ENCODE peak calls at places on chromosomes 7 and 10, in seven cellular contexts. One of them, this sample, is unnamed.

GRCh38 chr10:30828680-30829079 is 199.1 kb upstream of the LYZL2 start:
- DNase-seq in A549: no peak
- DNase-seq in AG09309: no peak
- DNase-seq in AG04450: no peak
- DNase-seq in fibroblast of lung: peak; percentile 64
- DNase-seq in colonic mucosa: no peak
- DNase-seq in fibroblast of mammary gland: no peak
- DNase-seq in this sample: no peak

GRCh38 chr7:105228555-105228954 is 160.2 kb downstream of the SRPK2 start:
- DNase-seq in A549: no peak
- DNase-seq in AG09309: no peak
- DNase-seq in AG04450: no peak
- DNase-seq in fibroblast of lung: no peak
- DNase-seq in colonic mucosa: no peak
- DNase-seq in fibroblast of mammary gland: no peak
- DNase-seq in this sample: no peak

GRCh38 chr7:27784399-27785053 is 44.6 kb downstream of the TAX1BP1 start:
- DNase-seq in A549: peak; percentile 86
- DNase-seq in AG09309: no peak
- DNase-seq in AG04450: no peak
- DNase-seq in fibroblast of lung: peak; percentile 61
- DNase-seq in colonic mucosa: peak; percentile 27
- DNase-seq in fibroblast of mammary gland: peak; percentile 78
- DNase-seq in this sample: peak; percentile 17

GRCh38 chr10:104368406-104368805 is 14.8 kb downstream of the CFAP58 start:
- DNase-seq in A549: no peak
- DNase-seq in AG09309: no peak
- DNase-seq in AG04450: no peak
- DNase-seq in fibroblast of lung: no peak
- DNase-seq in colonic mucosa: no peak
- DNase-seq in fibroblast of mammary gland: no peak
- DNase-seq in this sample: no peak

GRCh38 chr10:124287071-124287685 is 131.5 kb downstream of the OAT start:
- DNase-seq in A549: no peak
- DNase-seq in AG09309: no peak
- DNase-seq in AG04450: no peak
- DNase-seq in fibroblast of lung: no peak
- DNase-seq in colonic mucosa: no peak
- DNase-seq in fibroblast of mammary gland: no peak
- DNase-seq in this sample: no peak

GRCh38 chr7:100612730-100613446 is 548 bp downstream of the MOSPD3 start:
- DNase-seq in A549: no peak
- DNase-seq in AG09309: no peak
- DNase-seq in AG04450: no peak
- DNase-seq in fibroblast of lung: no peak
- DNase-seq in colonic mucosa: peak; percentile 25
- DNase-seq in fibroblast of mammary gland: no peak
- DNase-seq in this sample: no peak

GRCh38 chr10:59668081-59668480 is 41.6 kb downstream of the SLC16A9 start:
- DNase-seq in A549: no peak
- DNase-seq in AG09309: no peak
- DNase-seq in AG04450: no peak
- DNase-seq in fibroblast of lung: peak; percentile 16
- DNase-seq in colonic mucosa: no peak
- DNase-seq in fibroblast of mammary gland: no peak
- DNase-seq in this sample: peak; percentile 16

GRCh38 chr10:46014683-46015405 is 15.6 kb downstream of the NCOA4 start:
- DNase-seq in A549: no peak
- DNase-seq in AG09309: no peak
- DNase-seq in AG04450: no peak
- DNase-seq in fibroblast of lung: peak; percentile 51
- DNase-seq in colonic mucosa: no peak
- DNase-seq in fibroblast of mammary gland: peak; percentile 86
- DNase-seq in this sample: no peak

GRCh38 chr7:153193144-153193595 is 433.6 kb downstream of the ACTR3B start:
- DNase-seq in A549: peak; percentile 33
- DNase-seq in AG09309: no peak
- DNase-seq in AG04450: no peak
- DNase-seq in fibroblast of lung: no peak
- DNase-seq in colonic mucosa: no peak
- DNase-seq in fibroblast of mammary gland: no peak
- DNase-seq in this sample: no peak

GRCh38 chr7:36614954-36615353 is 109.3 kb downstream of the AOAH start:
- DNase-seq in A549: no peak
- DNase-seq in AG09309: no peak
- DNase-seq in AG04450: no peak
- DNase-seq in fibroblast of lung: no peak
- DNase-seq in colonic mucosa: no peak
- DNase-seq in fibroblast of mammary gland: no peak
- DNase-seq in this sample: no peak

GRCh38 chr7:141128931-141129330 is 55.1 kb downstream of the TMEM178B start:
- DNase-seq in A549: no peak
- DNase-seq in AG09309: no peak
- DNase-seq in AG04450: no peak
- DNase-seq in fibroblast of lung: no peak
- DNase-seq in colonic mucosa: no peak
- DNase-seq in fibroblast of mammary gland: no peak
- DNase-seq in this sample: no peak

GRCh38 chr7:141128506-141128905 is 54.6 kb downstream of the TMEM178B start:
- DNase-seq in A549: no peak
- DNase-seq in AG09309: no peak
- DNase-seq in AG04450: no peak
- DNase-seq in fibroblast of lung: no peak
- DNase-seq in colonic mucosa: no peak
- DNase-seq in fibroblast of mammary gland: no peak
- DNase-seq in this sample: no peak

GRCh38 chr7:141132671-141133070 is 58.8 kb downstream of the TMEM178B start:
- DNase-seq in A549: no peak
- DNase-seq in AG09309: no peak
- DNase-seq in AG04450: no peak
- DNase-seq in fibroblast of lung: no peak
- DNase-seq in colonic mucosa: no peak
- DNase-seq in fibroblast of mammary gland: no peak
- DNase-seq in this sample: no peak

GRCh38 chr7:141133646-141134045 is 59.8 kb downstream of the TMEM178B start:
- DNase-seq in A549: no peak
- DNase-seq in AG09309: no peak
- DNase-seq in AG04450: no peak
- DNase-seq in fibroblast of lung: no peak
- DNase-seq in colonic mucosa: no peak
- DNase-seq in fibroblast of mammary gland: peak; percentile 10
- DNase-seq in this sample: no peak
- H3K4me3 ChIP-seq in A549: no peak overlapping the region
- H3K4me3 ChIP-seq in AG09309: no peak overlapping the region
- H3K4me3 ChIP-seq in AG04450: no peak overlapping the region
- H3K4me3 ChIP-seq in fibroblast of lung: no peak overlapping the region
- H3K4me3 ChIP-seq in colonic mucosa: no peak overlapping the region
- H3K4me3 ChIP-seq in fibroblast of mammary gland: no peak overlapping the region
- H3K4me3 ChIP-seq in this sample: no peak overlapping the region

GRCh38 chr7:45575501-45576248 is 1.5 kb downstream of the ADCY1 start:
- DNase-seq in A549: no peak
- DNase-seq in AG09309: no peak
- DNase-seq in AG04450: no peak
- DNase-seq in fibroblast of lung: no peak
- DNase-seq in colonic mucosa: no peak
- DNase-seq in fibroblast of mammary gland: no peak
- DNase-seq in this sample: no peak
- H3K4me3 ChIP-seq in A549: peak overlapping the region; percentile 48
- H3K4me3 ChIP-seq in AG09309: no peak overlapping the region
- H3K4me3 ChIP-seq in AG04450: no peak overlapping the region
- H3K4me3 ChIP-seq in fibroblast of lung: no peak overlapping the region
- H3K4me3 ChIP-seq in colonic mucosa: no peak overlapping the region
- H3K4me3 ChIP-seq in fibroblast of mammary gland: no peak overlapping the region
- H3K4me3 ChIP-seq in this sample: no peak overlapping the region

GRCh38 chr10:128539784-128540759 is 413.8 kb upstream of the MKI67 start:
- DNase-seq in A549: no peak
- DNase-seq in AG09309: no peak
- DNase-seq in AG04450: no peak
- DNase-seq in fibroblast of lung: no peak
- DNase-seq in colonic mucosa: no peak
- DNase-seq in fibroblast of mammary gland: no peak
- DNase-seq in this sample: no peak

GRCh38 chr10:128540806-128541739 is 414.9 kb upstream of the MKI67 start:
- DNase-seq in A549: no peak
- DNase-seq in AG09309: no peak
- DNase-seq in AG04450: no peak
- DNase-seq in fibroblast of lung: no peak
- DNase-seq in colonic mucosa: peak; percentile 65
- DNase-seq in fibroblast of mammary gland: peak; percentile 4
- DNase-seq in this sample: no peak

GRCh38 chr10:128534686-128535085 is 408.5 kb upstream of the MKI67 start:
- DNase-seq in A549: no peak
- DNase-seq in AG09309: no peak
- DNase-seq in AG04450: no peak
- DNase-seq in fibroblast of lung: no peak
- DNase-seq in colonic mucosa: no peak
- DNase-seq in fibroblast of mammary gland: no peak
- DNase-seq in this sample: no peak

GRCh38 chr10:128536259-128536658 is 410.0 kb upstream of the MKI67 start:
- DNase-seq in A549: no peak
- DNase-seq in AG09309: no peak
- DNase-seq in AG04450: no peak
- DNase-seq in fibroblast of lung: no peak
- DNase-seq in colonic mucosa: no peak
- DNase-seq in fibroblast of mammary gland: no peak
- DNase-seq in this sample: no peak

DNA sequence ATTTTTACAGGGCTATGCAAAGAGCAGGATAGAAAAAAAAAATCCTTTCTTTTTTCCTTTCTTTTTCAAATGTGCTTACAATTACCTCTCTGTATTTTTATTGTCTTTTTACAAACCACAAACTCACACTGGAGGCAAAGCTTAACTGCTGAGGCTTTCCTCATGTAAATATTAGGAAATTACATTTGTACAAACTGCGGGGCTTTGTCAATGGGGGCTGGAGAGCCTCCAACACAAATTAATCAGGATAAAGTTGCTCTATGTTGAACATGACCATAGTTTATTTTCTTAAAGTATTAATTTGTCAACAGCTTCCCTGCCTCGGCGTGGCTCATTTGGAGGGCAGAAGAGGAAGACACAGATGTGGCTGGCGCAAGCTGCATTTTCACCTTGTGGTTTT is 411.7 kb upstream of the MKI67 start:
- DNase-seq in A549: no peak
- DNase-seq in AG09309: no peak
- DNase-seq in AG04450: no peak
- DNase-seq in fibroblast of lung: no peak
- DNase-seq in colonic mucosa: no peak
- DNase-seq in fibroblast of mammary gland: no peak
- DNase-seq in this sample: no peak
- H3K4me3 ChIP-seq in A549: no peak overlapping the region
- H3K4me3 ChIP-seq in AG09309: no peak overlapping the region
- H3K4me3 ChIP-seq in AG04450: no peak overlapping the region
- H3K4me3 ChIP-seq in fibroblast of lung: no peak overlapping the region
- H3K4me3 ChIP-seq in colonic mucosa: no peak overlapping the region
- H3K4me3 ChIP-seq in fibroblast of mammary gland: no peak overlapping the region
- H3K4me3 ChIP-seq in this sample: no peak overlapping the region

GRCh38 chr7:29410981-29411380 is 152.7 kb upstream of the PRR15 start:
- DNase-seq in A549: no peak
- DNase-seq in AG09309: no peak
- DNase-seq in AG04450: no peak
- DNase-seq in fibroblast of lung: no peak
- DNase-seq in colonic mucosa: no peak
- DNase-seq in fibroblast of mammary gland: no peak
- DNase-seq in this sample: no peak
- H3K4me3 ChIP-seq in A549: no peak overlapping the region
- H3K4me3 ChIP-seq in AG09309: no peak overlapping the region
- H3K4me3 ChIP-seq in AG04450: no peak overlapping the region
- H3K4me3 ChIP-seq in fibroblast of lung: no peak overlapping the region
- H3K4me3 ChIP-seq in colonic mucosa: no peak overlapping the region
- H3K4me3 ChIP-seq in fibroblast of mammary gland: no peak overlapping the region
- H3K4me3 ChIP-seq in this sample: no peak overlapping the region

GRCh38 chr7:38889079-38889478 is 19.9 kb downstream of the VPS41 start:
- DNase-seq in A549: no peak
- DNase-seq in AG09309: no peak
- DNase-seq in AG04450: no peak
- DNase-seq in fibroblast of lung: no peak
- DNase-seq in colonic mucosa: no peak
- DNase-seq in fibroblast of mammary gland: no peak
- DNase-seq in this sample: no peak

GRCh38 chr7:38890597-38890996 is 18.4 kb downstream of the VPS41 start:
- DNase-seq in A549: no peak
- DNase-seq in AG09309: no peak
- DNase-seq in AG04450: no peak
- DNase-seq in fibroblast of lung: no peak
- DNase-seq in colonic mucosa: no peak
- DNase-seq in fibroblast of mammary gland: no peak
- DNase-seq in this sample: no peak

GRCh38 chr7:38889872-38890432 is 19.0 kb downstream of the VPS41 start:
- DNase-seq in A549: no peak
- DNase-seq in AG09309: no peak
- DNase-seq in AG04450: no peak
- DNase-seq in fibroblast of lung: no peak
- DNase-seq in colonic mucosa: no peak
- DNase-seq in fibroblast of mammary gland: no peak
- DNase-seq in this sample: no peak

DNA sequence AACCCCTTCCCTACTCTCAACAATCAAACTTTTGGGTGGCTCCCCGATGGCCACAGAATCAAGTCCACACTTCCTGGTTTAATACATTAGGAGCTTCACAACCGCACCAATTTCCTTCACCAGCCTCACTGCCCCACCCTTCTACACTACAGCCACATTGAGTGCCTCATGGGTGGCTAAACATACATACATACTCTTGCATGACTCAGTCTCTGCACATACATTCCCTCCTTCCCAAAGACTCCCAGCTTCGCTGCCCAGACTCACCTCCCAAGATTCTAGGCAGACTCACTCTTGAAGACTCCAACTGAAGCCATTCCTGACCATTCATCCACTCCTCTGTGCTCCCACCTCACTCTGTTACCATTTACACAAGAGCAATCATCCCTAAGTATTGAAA is 15.9 kb downstream of the VPS41 start:
- DNase-seq in A549: no peak
- DNase-seq in AG09309: no peak
- DNase-seq in AG04450: no peak
- DNase-seq in fibroblast of lung: peak; percentile 26
- DNase-seq in colonic mucosa: no peak
- DNase-seq in fibroblast of mammary gland: peak; percentile 35
- DNase-seq in this sample: no peak
- H3K4me3 ChIP-seq in A549: no peak overlapping the region
- H3K4me3 ChIP-seq in AG09309: no peak overlapping the region
- H3K4me3 ChIP-seq in AG04450: no peak overlapping the region
- H3K4me3 ChIP-seq in fibroblast of lung: no peak overlapping the region
- H3K4me3 ChIP-seq in colonic mucosa: no peak overlapping the region
- H3K4me3 ChIP-seq in fibroblast of mammary gland: no peak overlapping the region
- H3K4me3 ChIP-seq in this sample: no peak overlapping the region

This sample was measured in skeletal muscle cell.